ENCODE peak calls at places on chromosomes 1 and 21, in ten cellular contexts. Y, M, T, H, B, N, K, J, E and V are unnamed samples.

GRCh38 chr1:56472860-56473259 is 106.5 kb downstream of the PLPP3 start:
- DNase-seq in E (no peak), N (no peak), B (peak), K (no peak), M (no peak), T (no peak), Y (no peak), H (no peak), J (no peak), V (no peak)

GRCh38 chr1:169999357-169999756 is 75.1 kb downstream of the KIFAP3 start:
- DNase-seq in M (no peak), E (peak), J (no peak), N (no peak), Y (no peak), B (no peak), H (no peak), K (no peak), T (peak), V (peak)

GRCh38 chr1:90821793-90822359 is 104.8 kb upstream of the BARHL2 start:
- DNase-seq in N (no peak), B (no peak), J (no peak), H (no peak), E (peak), T (no peak), K (no peak), M (no peak), Y (no peak), V (no peak)

GRCh38 chr1:46202975-46203737 is at the start of gene LURAP1:
- DNase-seq in M (peak), K (no peak), E (peak), T (peak), B (no peak), J (peak), N (no peak), Y (peak), H (no peak), V (peak)

GRCh38 chr1:85144351-85144750 is 56.5 kb downstream of the SYDE2 start:
- DNase-seq in M (no peak), T (no peak), H (no peak), Y (no peak), J (no peak), E (no peak), N (no peak), K (no peak), B (no peak), V (no peak)

GRCh38 chr1:5988596-5989285 is 3.5 kb downstream of the NPHP4 start:
- DNase-seq in T (no peak), K (no peak), Y (peak), E (no peak), B (no peak), M (peak), J (no peak), N (no peak), H (no peak), V (no peak)

GRCh38 chr1:90187186-90187585 is 192.3 kb downstream of the ZNF326 start:
- DNase-seq in Y (no peak), N (no peak), J (peak), T (no peak), H (no peak), M (no peak), E (no peak), B (no peak), K (no peak), V (no peak)

GRCh38 chr21:26425576-26425975 is 147.5 kb downstream of the CYYR1 start:
- DNase-seq in H (no peak), K (no peak), B (no peak), T (no peak), N (no peak), M (no peak), J (no peak), E (no peak), Y (no peak), V (no peak)

GRCh38 chr21:45162115-45162514 is 87.7 kb downstream of the ADARB1 start:
- DNase-seq in M (no peak), J (no peak), K (no peak), E (no peak), Y (no peak), H (no peak), T (no peak), N (no peak), B (no peak), V (no peak)

GRCh38 chr1:6098303-6099215 is 52.9 kb downstream of the KCNAB2 start:
- DNase-seq in J (no peak), N (no peak), Y (peak), B (no peak), H (no peak), M (peak), E (no peak), K (no peak), T (no peak), V (no peak)

GRCh38 chr1:33275200-33275599 is 18.9 kb downstream of the ZNF362 start:
- DNase-seq in Y (no peak), M (peak), H (peak), B (no peak), N (no peak), E (no peak), J (no peak), T (no peak), K (no peak), V (no peak)

GRCh38 chr1:248808876-248809275 is 16.8 kb downstream of the SH3BP5L start:
- DNase-seq in E (no peak), T (no peak), N (no peak), H (no peak), M (no peak), K (no peak), B (no peak), Y (no peak), J (no peak), V (no peak)

GRCh38 chr21:29299046-29299905 is 554 bp downstream of the BACH1 start:
- DNase-seq in E (peak), K (peak), J (peak), Y (peak), N (peak), B (peak), H (peak), M (peak), T (peak), V (peak)

GRCh38 chr1:177301425-177302124 is 130.8 kb downstream of the BRINP2 start:
- DNase-seq in K (no peak), H (no peak), B (no peak), E (no peak), M (no peak), T (no peak), N (no peak), Y (no peak), J (no peak), V (no peak)

GRCh38 chr21:35843911-35844667 is 216.2 kb downstream of the SETD4 start:
- DNase-seq in Y (no peak), H (no peak), N (no peak), T (no peak), M (no peak), K (no peak), E (no peak), B (no peak), J (no peak), V (no peak)

GRCh38 chr21:39161064-39161463 is 22.2 kb downstream of the PSMG1 start:
- DNase-seq in B (no peak), T (no peak), Y (no peak), H (no peak), M (no peak), N (no peak), E (no peak), J (no peak), K (no peak), V (no peak)

GRCh38 chr1:157542676-157543075 is 9.6 kb downstream of the FCRL5 start:
- DNase-seq in M (no peak), J (no peak), K (no peak), B (no peak), Y (peak), T (no peak), N (no peak), H (no peak), E (peak), V (no peak)

GRCh38 chr1:223216074-223216473 is 73.0 kb upstream of the TLR5 start:
- DNase-seq in B (no peak), N (no peak), M (no peak), T (no peak), K (no peak), H (no peak), J (no peak), E (no peak), Y (no peak), V (no peak)

GRCh38 chr1:18890704-18891103 is 11.7 kb downstream of the ALDH4A1 start:
- DNase-seq in B (no peak), H (no peak), M (peak), N (no peak), E (no peak), Y (no peak), K (no peak), T (no peak), J (no peak), V (no peak)

GRCh38 chr1:46530791-46531409 is 20.5 kb downstream of the KNCN start:
- DNase-seq in Y (no peak), B (no peak), K (no peak), M (no peak), H (no peak), E (no peak), N (no peak), T (no peak), J (peak), V (no peak)

GRCh38 chr1:154992721-154993571 is 440 bp upstream of the LENEP start:
- DNase-seq in N (no peak), B (peak), Y (peak), T (peak), K (no peak), J (no peak), M (peak), E (no peak), H (no peak), V (no peak)

GRCh38 chr1:231841616-231842344 is 215.2 kb downstream of the DISC1 start:
- DNase-seq in T (peak), N (no peak), M (no peak), K (peak), H (no peak), J (no peak), E (no peak), B (no peak), Y (no peak), V (no peak)

GRCh38 chr21:46065993-46066842 is 31.7 kb upstream of the COL6A2 start:
- DNase-seq in B (no peak), N (no peak), M (peak), J (no peak), H (peak), K (no peak), Y (peak), E (no peak), T (no peak), V (no peak)

GRCh38 chr1:93735722-93736121 is 54.1 kb upstream of the BCAR3 start:
- DNase-seq in N (no peak), J (no peak), M (no peak), B (no peak), Y (no peak), K (no peak), H (no peak), E (no peak), T (peak), V (peak)

GRCh38 chr1:54597455-54598030 is 25.8 kb downstream of the FAM151A start:
- DNase-seq in B (no peak), H (no peak), M (no peak), J (no peak), K (no peak), N (no peak), Y (no peak), T (no peak), E (peak), V (no peak)

GRCh38 chr1:209513226-209513625 is 70.3 kb upstream of the CAMK1G start:
- DNase-seq in B (peak), T (peak), N (no peak), K (peak), E (peak), Y (no peak), H (no peak), M (no peak), J (peak), V (peak)

GRCh38 chr1:173191011-173191410 is 16.1 kb downstream of the TNFSF4 start:
- DNase-seq in N (no peak), J (no peak), Y (no peak), M (no peak), E (no peak), B (no peak), K (no peak), H (no peak), T (peak), V (no peak)

GRCh38 chr1:7449750-7450149 is 321.3 kb upstream of the VAMP3 start:
- DNase-seq in T (no peak), H (no peak), N (no peak), Y (no peak), K (no peak), B (no peak), E (no peak), J (no peak), M (no peak), V (no peak)

GRCh38 chr1:53372501-53372951 is 44.7 kb upstream of the LRP8 start:
- DNase-seq in H (no peak), J (no peak), B (no peak), T (no peak), M (peak), Y (no peak), E (no peak), N (no peak), K (no peak), V (no peak)

GRCh38 chr21:42424848-42425602 is 21.3 kb downstream of the UBASH3A start:
- DNase-seq in B (peak), E (peak), J (no peak), Y (peak), N (peak), K (no peak), H (no peak), M (no peak), T (no peak), V (no peak)

GRCh38 chr1:214317300-214317699 is 36.3 kb downstream of the SMYD2 start:
- DNase-seq in N (no peak), M (no peak), J (no peak), B (no peak), E (no peak), H (no peak), Y (no peak), K (no peak), T (no peak), V (no peak)

GRCh38 chr1:4603317-4604110 is 50.9 kb upstream of the AJAP1 start:
- DNase-seq in J (no peak), N (no peak), Y (no peak), H (peak), T (peak), E (no peak), B (no peak), K (peak), M (no peak), V (peak)

GRCh38 chr1:20867062-20867461 is 80.0 kb upstream of the HP1BP3 start:
- DNase-seq in T (no peak), J (no peak), E (no peak), Y (no peak), N (no peak), B (peak), M (no peak), H (no peak), K (no peak), V (no peak)

GRCh38 chr21:30430170-30430655 is at the start of gene KRTAP13-4:
- DNase-seq in H (no peak), B (no peak), J (no peak), E (no peak), M (no peak), T (no peak), N (no peak), K (no peak), Y (no peak), V (no peak)
- H3K27ac ChIP-seq in H (no peak), B (no peak), J (no peak), E (no peak), M (no peak), T (no peak), N (no peak), K (no peak), Y (no peak), V (no peak)

GRCh38 chr1:2206813-2207488 is 12.4 kb upstream of the FAAP20 start:
- DNase-seq in Y (no peak), T (no peak), K (no peak), B (no peak), M (peak), E (no peak), H (no peak), N (no peak), J (no peak), V (no peak)
- TF ChIP-seq CTCF in Y (no peak), T (no peak), K (no peak), B (no peak), M (no peak), E (no peak), H (no peak), N (no peak), J (no peak), V (no peak)

GRCh38 chr1:110722835-110723234 is 48.1 kb upstream of the KCNA3 start:
- DNase-seq in H (no peak), K (no peak), J (no peak), E (no peak), N (no peak), T (no peak), M (no peak), Y (no peak), B (no peak), V (no peak)

GRCh38 chr1:110734146-110734680 is 59.5 kb upstream of the KCNA3 start:
- DNase-seq in Y (no peak), B (no peak), J (no peak), E (no peak), N (no peak), M (no peak), H (no peak), K (no peak), T (no peak), V (no peak)

GRCh38 chr1:110726755-110727154 is 52.0 kb upstream of the KCNA3 start:
- DNase-seq in H (no peak), Y (no peak), E (no peak), B (peak), K (no peak), T (no peak), N (no peak), M (no peak), J (no peak), V (no peak)

GRCh38 chr1:110728388-110728787 is 53.6 kb upstream of the KCNA3 start:
- DNase-seq in K (no peak), B (no peak), Y (no peak), J (no peak), N (no peak), T (no peak), E (no peak), H (no peak), M (no peak), V (no peak)
- H3K27ac ChIP-seq in K (no peak), B (no peak), Y (no peak), J (no peak), N (no peak), T (no peak), E (no peak), H (no peak), M (no peak), V (no peak)

GRCh38 chr1:183470961-183471747 is 1.1 kb upstream of the SMG7 start:
- DNase-seq in B (peak), Y (peak), N (peak), K (peak), H (peak), M (peak), T (peak), J (peak), E (peak), V (peak)
- TF ChIP-seq CTCF in B (peak), Y (no peak), N (no peak), K (peak), H (no peak), M (no peak), T (peak), J (peak), E (no peak), V (no peak)

GRCh38 chr1:81453345-81453703 is 347.4 kb upstream of the ADGRL2 start:
- DNase-seq in T (no peak), B (no peak), K (no peak), J (no peak), M (no peak), H (no peak), E (no peak), N (no peak), Y (no peak), V (no peak)

GRCh38 chr1:81458186-81458585 is 342.5 kb upstream of the ADGRL2 start:
- DNase-seq in B (no peak), H (no peak), M (no peak), K (no peak), J (no peak), E (no peak), T (no peak), N (no peak), Y (no peak), V (no peak)

GRCh38 chr1:81453971-81454370 is 346.8 kb upstream of the ADGRL2 start:
- DNase-seq in J (no peak), N (no peak), B (no peak), T (no peak), M (no peak), E (peak), Y (no peak), H (no peak), K (no peak), V (no peak)

GRCh38 chr1:81449786-81450185 is 350.9 kb upstream of the ADGRL2 start:
- DNase-seq in J (no peak), T (peak), Y (no peak), H (no peak), N (no peak), B (no peak), K (no peak), M (no peak), E (no peak), V (no peak)

DNA sequence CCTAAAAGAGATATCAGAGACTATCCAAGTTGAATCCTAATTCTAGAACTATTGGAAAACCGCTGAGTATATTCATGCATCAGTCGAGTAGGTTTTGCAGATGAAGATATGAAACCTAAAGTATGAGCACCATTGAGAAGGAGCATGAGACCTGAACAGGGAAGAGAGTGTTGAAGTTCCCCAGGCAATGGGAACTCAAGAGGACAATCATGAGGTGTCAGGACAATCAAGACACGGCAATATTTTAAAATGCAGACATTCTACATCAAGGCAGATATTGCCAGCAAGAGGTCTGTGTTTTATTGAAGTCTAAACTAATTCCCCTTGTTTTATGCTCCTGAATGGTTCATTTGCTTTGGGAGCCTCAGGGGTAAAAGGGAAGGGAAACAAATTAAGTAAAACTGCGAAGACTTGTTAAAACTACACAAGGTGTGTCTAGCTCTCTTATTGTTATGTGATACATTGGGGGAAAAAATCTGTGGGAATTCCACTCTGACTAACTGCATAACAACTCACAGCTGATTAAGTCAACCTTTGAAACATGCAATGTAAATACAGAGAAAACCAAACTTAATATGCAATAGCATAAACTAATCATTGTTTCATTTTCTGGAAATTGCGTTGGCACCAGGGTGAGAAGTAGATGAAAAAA is 347.9 kb upstream of the ADGRL2 start:
- DNase-seq in H (no peak), J (no peak), Y (no peak), B (no peak), N (no peak), K (no peak), T (peak), M (no peak), E (no peak), V (no peak)
- H3K27ac ChIP-seq in H (no peak), J (no peak), Y (no peak), B (no peak), N (no peak), K (no peak), T (no peak), M (no peak), E (no peak), V (no peak)

GRCh38 chr1:117671781-117672501 is 66.1 kb downstream of the TENT5C start:
- DNase-seq in E (peak), K (no peak), N (no peak), H (no peak), T (peak), J (peak), B (no peak), Y (peak), M (peak), V (no peak)
- TF ChIP-seq CTCF in E (peak), K (no peak), N (no peak), H (no peak), T (peak), J (peak), B (no peak), Y (peak), M (no peak), V (no peak)

DNA sequence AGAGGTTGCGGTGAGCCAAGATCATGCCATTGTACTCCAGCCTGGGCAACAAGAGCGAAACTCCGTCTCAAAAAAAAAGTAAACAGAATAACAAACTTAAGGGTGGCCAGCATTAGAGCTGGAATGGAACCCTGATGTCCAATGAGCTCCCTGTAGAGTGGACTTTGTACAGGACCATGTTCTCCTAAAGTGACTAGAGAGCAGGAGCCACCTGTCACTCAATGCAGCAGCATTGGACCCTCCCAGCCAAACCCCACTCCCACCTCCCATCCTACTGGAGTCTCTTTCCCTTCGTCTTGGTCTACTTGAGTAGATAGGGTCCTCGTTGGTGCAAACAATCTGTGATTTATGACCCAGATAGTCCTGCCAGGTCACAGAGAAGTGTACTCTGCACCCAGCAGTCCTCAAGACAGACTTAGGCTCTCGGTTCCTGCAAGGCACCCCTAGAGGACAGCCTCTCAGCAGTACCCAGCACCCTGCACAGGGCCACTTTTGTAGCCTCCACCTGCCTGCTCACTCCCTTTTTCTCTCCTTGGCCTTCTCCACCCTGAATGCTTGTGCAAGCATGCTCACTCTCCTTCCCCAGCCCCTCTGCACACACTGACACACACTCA is 69.2 kb upstream of the ZNF281 start:
- DNase-seq in H (no peak), N (no peak), Y (no peak), M (no peak), K (no peak), J (no peak), T (no peak), B (no peak), E (no peak), V (no peak)
- H3K27ac ChIP-seq in H (no peak), N (no peak), Y (no peak), M (no peak), K (no peak), J (no peak), T (no peak), B (no peak), E (no peak), V (no peak)